ENCODE peak calls at places on chromosome 13, in five cellular contexts. L is upper lobe of left lung, A is HepG2, O is OCI-LY7, Q is fibroblast of mammary gland. G is an unnamed sample.

GRCh38 chr13:65725001-65725400 is 1505.1 kb downstream of the PCDH9 start:
- DNase-seq in L (no peak), A (no peak), O (no peak), Q (no peak), G (no peak)

GRCh38 chr13:74166286-74166685 is 32.1 kb upstream of the KLF12 start:
- DNase-seq in L (no peak), A (no peak), O (no peak), Q (no peak), G (no peak)

GRCh38 chr13:40604135-40604534 is 62.3 kb downstream of the FOXO1 start:
- DNase-seq in L (no peak), A (no peak), O (no peak), Q (no peak), G (no peak)

GRCh38 chr13:77466757-77467156 is 68.7 kb upstream of the SCEL start:
- DNase-seq in L (no peak), A (no peak), O (no peak), Q (no peak), G (no peak)

GRCh38 chr13:39269411-39269810 is 231.2 kb downstream of the NHLRC3 start:
- DNase-seq in L (no peak), A (no peak), O (no peak), Q (peak), G (no peak)

GRCh38 chr13:89514534-89515312 is 1832.8 kb upstream of the MIR17HG start:
- DNase-seq in L (no peak), A (peak), O (no peak), Q (peak), G (peak)

GRCh38 chr13:43085545-43085944 is 62.2 kb downstream of the DNAJC15 start:
- DNase-seq in L (no peak), A (no peak), O (peak), Q (peak), G (peak)

GRCh38 chr13:40272776-40273139 is 393.7 kb downstream of the FOXO1 start:
- DNase-seq in L (no peak), A (no peak), O (no peak), Q (peak), G (peak)

GRCh38 chr13:101626925-101627555 is 174.6 kb downstream of the ITGBL1 start:
- DNase-seq in L (no peak), A (no peak), O (peak), Q (no peak), G (peak)

GRCh38 chr13:83883061-83883523 is 818 bp upstream of the SLITRK1 start:
- DNase-seq in L (no peak), A (no peak), O (no peak), Q (no peak), G (no peak)

GRCh38 chr13:50089633-50090032 is 74.4 kb downstream of the KCNRG start:
- DNase-seq in L (no peak), A (no peak), O (no peak), Q (no peak), G (no peak)

GRCh38 chr13:93190006-93190405 is 36.6 kb upstream of the GPC6 start:
- DNase-seq in L (no peak), A (no peak), O (no peak), Q (no peak), G (no peak)

GRCh38 chr13:70896136-70896535 is 787.9 kb upstream of the KLHL1 start:
- DNase-seq in L (no peak), A (no peak), O (no peak), Q (no peak), G (no peak)

GRCh38 chr13:19592657-19593175 is 31.4 kb upstream of the TPTE2 start:
- DNase-seq in L (no peak), A (no peak), O (no peak), Q (no peak), G (no peak)

GRCh38 chr13:32309812-32310706 is 5.1 kb downstream of the ZAR1L start:
- DNase-seq in L (no peak), A (peak), O (peak), Q (peak), G (peak)

GRCh38 chr13:100302391-100302790 is 213.5 kb downstream of the PCCA start:
- DNase-seq in L (no peak), A (no peak), O (no peak), Q (no peak), G (peak)

GRCh38 chr13:113044431-113045114 is 61.0 kb upstream of the F7 start:
- DNase-seq in L (no peak), A (no peak), O (no peak), Q (peak), G (no peak)

GRCh38 chr13:71412231-71412630 is 454.8 kb downstream of the DACH1 start:
- DNase-seq in L (no peak), A (no peak), O (no peak), Q (no peak), G (peak)

GRCh38 chr13:21735621-21736401 is 64.9 kb downstream of the FGF9 start:
- DNase-seq in L (no peak), A (no peak), O (no peak), Q (no peak), G (no peak)

GRCh38 chr13:96903085-96903484 is 91.2 kb downstream of the OXGR1 start:
- DNase-seq in L (no peak), A (no peak), O (no peak), Q (no peak), G (no peak)

GRCh38 chr13:75197803-75198202 is 284.2 kb downstream of the TBC1D4 start:
- DNase-seq in L (no peak), A (no peak), O (no peak), Q (no peak), G (no peak)

GRCh38 chr13:75202981-75203380 is 279.0 kb downstream of the TBC1D4 start:
- DNase-seq in L (no peak), A (no peak), O (no peak), Q (no peak), G (no peak)
- TF ChIP-seq CTCF in L (no peak), A (no peak), O (no peak), Q (no peak), G (no peak)

GRCh38 chr13:68808456-68808855 is 1299.2 kb upstream of the ATXN8OS start:
- DNase-seq in L (no peak), A (no peak), O (no peak), Q (no peak), G (no peak)

GRCh38 chr13:68813397-68813796 is 1294.2 kb upstream of the ATXN8OS start:
- DNase-seq in L (no peak), A (no peak), O (no peak), Q (no peak), G (no peak)

GRCh38 chr13:68806125-68806524 is 1301.5 kb upstream of the ATXN8OS start:
- DNase-seq in L (no peak), A (no peak), O (no peak), Q (no peak), G (no peak)

GRCh38 chr13:68810660-68811059 is 1297.0 kb upstream of the ATXN8OS start:
- DNase-seq in L (no peak), A (peak), O (no peak), Q (no peak), G (no peak)
- TF ChIP-seq CTCF in L (no peak), A (peak), O (peak), Q (no peak), G (no peak)

GRCh38 chr13:30792257-30793000 is 57.1 kb downstream of the ALOX5AP start:
- DNase-seq in L (peak), A (peak), O (no peak), Q (peak), G (peak)
- TF ChIP-seq CTCF in L (no peak), A (peak), O (no peak), Q (peak), G (peak)

DNA sequence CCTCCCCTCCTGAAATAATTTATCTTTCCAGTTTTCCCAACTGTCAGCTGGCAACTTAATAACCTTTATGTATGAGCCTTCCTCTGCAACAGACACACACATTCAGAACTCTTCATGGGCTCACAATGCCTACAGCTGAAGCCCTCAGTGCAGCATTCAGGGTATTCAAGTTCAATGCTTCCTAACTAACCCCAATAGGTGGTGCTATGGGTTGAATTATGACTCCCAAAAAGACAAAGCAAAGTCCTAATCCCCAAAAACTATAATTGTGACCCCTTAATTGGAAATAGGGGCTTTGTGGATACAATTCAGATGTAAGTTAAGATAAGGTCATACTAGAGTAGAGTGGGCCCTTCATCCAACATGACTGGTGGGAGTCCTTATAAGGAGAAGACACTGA is 202.2 kb downstream of the SUCLA2 start:
- DNase-seq in L (no peak), A (peak), O (no peak), Q (peak), G (peak)
- TF ChIP-seq CTCF in L (no peak), A (peak), O (peak), Q (peak), G (peak)

GRCh38 chr13:34217343-34218094 is 399.6 kb downstream of the RFC3 start:
- DNase-seq in L (no peak), A (no peak), O (no peak), Q (no peak), G (no peak)
- TF ChIP-seq CTCF in L (no peak), A (no peak), O (no peak), Q (no peak), G (no peak)

DNA sequence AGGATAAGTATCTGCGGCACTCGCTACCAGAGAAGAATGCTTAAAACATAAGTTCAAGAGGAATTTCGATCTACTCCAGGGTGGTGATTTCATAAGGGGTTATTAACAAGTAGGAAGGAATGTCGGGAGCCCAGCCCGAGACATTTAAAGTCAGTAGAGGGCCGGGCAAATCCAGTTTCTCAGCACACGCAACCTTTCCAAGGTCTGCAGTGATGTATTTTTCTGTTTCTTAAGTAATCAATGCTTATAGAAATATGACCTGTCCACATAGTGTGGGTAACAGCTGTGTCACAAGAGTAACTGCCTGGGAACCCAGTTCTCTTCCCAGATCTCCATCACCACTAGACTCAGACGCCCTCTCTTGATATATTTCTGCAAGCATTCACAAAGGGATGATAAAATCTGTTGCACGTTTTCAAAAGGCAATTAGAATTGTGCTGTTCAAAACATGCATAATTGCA is 525.9 kb downstream of the MYO16 start:
- DNase-seq in L (no peak), A (no peak), O (no peak), Q (peak), G (peak)
- TF ChIP-seq CTCF in L (no peak), A (no peak), O (no peak), Q (no peak), G (peak)

DNA sequence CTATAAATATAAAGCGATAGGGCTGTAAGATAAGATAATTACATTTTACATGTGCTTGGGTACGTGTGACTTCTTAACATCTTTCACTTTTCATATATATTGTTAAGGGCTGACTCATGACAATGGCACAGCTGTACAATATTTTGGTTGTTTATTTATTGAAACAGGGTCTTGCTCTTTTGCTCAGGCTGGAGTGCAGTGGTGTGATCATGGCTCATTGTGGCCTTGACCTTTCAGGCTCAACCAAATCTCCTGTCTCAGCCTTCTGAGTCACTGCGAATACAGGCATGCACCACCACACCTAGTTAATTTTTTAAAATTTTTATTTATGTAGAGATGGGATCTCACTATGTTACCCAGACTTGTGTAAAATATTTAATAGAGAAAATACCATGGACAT is 2532.4 kb upstream of the PCDH20 start:
- DNase-seq in L (no peak), A (peak), O (no peak), Q (no peak), G (no peak)
- TF ChIP-seq CTCF in L (no peak), A (no peak), O (no peak), Q (no peak), G (no peak)

GRCh38 chr13:91247768-91248167 is 99.7 kb upstream of the MIR17HG start:
- DNase-seq in L (no peak), A (no peak), O (peak), Q (peak), G (no peak)
- TF ChIP-seq CTCF in L (peak), A (peak), O (no peak), Q (no peak), G (no peak)